ENCODE peak calls at places on chromosomes 13 and 19, in four cellular contexts. One of them, this sample, is unnamed.
A peak's percentile ranks its signal among the peaks of the same experiment; 100 is the strongest.

GRCh38 chr19:5123646-5124045 is 154.7 kb downstream of the KDM4B start:
- DNase-seq in A549: no peak
- DNase-seq in HepG2: no peak
- DNase-seq in GM12878: no peak
- DNase-seq in this sample: no peak

GRCh38 chr19:7370546-7370945 is 21.8 kb downstream of the ARHGEF18 start:
- DNase-seq in GM12878: no peak
- DNase-seq in A549: no peak
- DNase-seq in HepG2: no peak
- DNase-seq in this sample: no peak

GRCh38 chr13:37899753-37900152 is 30.2 kb upstream of the TRPC4 start:
- DNase-seq in GM12878: no peak
- DNase-seq in A549: no peak
- DNase-seq in HepG2: peak; percentile 9
- DNase-seq in this sample: peak; percentile 16

GRCh38 chr13:35690546-35690945 is 214.1 kb upstream of the MAB21L1 start:
- DNase-seq in A549: no peak
- DNase-seq in GM12878: no peak
- DNase-seq in HepG2: no peak
- DNase-seq in this sample: no peak

GRCh38 chr13:95100525-95101121 is 200.6 kb downstream of the ABCC4 start:
- DNase-seq in A549: peak; percentile 66
- DNase-seq in HepG2: peak; percentile 41
- DNase-seq in GM12878: peak; percentile 21
- DNase-seq in this sample: no peak

GRCh38 chr19:40747536-40747935 is 2.7 kb downstream of the ACTMAP start:
- DNase-seq in HepG2: no peak
- DNase-seq in GM12878: no peak
- DNase-seq in A549: no peak
- DNase-seq in this sample: no peak

GRCh38 chr19:23440791-23441190 is 45.5 kb upstream of the ZNF91 start:
- DNase-seq in A549: peak; percentile 8
- DNase-seq in GM12878: no peak
- DNase-seq in HepG2: no peak
- DNase-seq in this sample: peak; percentile 41

GRCh38 chr19:16118489-16119033 is 6.9 kb downstream of the RAB8A start:
- DNase-seq in HepG2: no peak
- DNase-seq in A549: no peak
- DNase-seq in GM12878: peak; percentile 97
- DNase-seq in this sample: no peak

GRCh38 chr19:16429066-16429758 is 42.6 kb downstream of the EPS15L1 start:
- DNase-seq in HepG2: no peak
- DNase-seq in GM12878: no peak
- DNase-seq in A549: no peak
- DNase-seq in this sample: no peak

GRCh38 chr13:71645467-71645866 is 221.5 kb downstream of the DACH1 start:
- DNase-seq in HepG2: no peak
- DNase-seq in A549: no peak
- DNase-seq in GM12878: no peak
- DNase-seq in this sample: no peak

GRCh38 chr13:30346789-30347167 is 39.4 kb upstream of the KATNAL1 start:
- DNase-seq in A549: no peak
- DNase-seq in HepG2: no peak
- DNase-seq in GM12878: no peak
- DNase-seq in this sample: no peak

GRCh38 chr19:2309734-2310362 is 1.9 kb upstream of the LINGO3 start:
- DNase-seq in GM12878: no peak
- DNase-seq in HepG2: no peak
- DNase-seq in A549: no peak
- DNase-seq in this sample: no peak

GRCh38 chr13:113110048-113110851 is 4.7 kb downstream of the F7 start:
- DNase-seq in HepG2: no peak
- DNase-seq in GM12878: no peak
- DNase-seq in A549: no peak
- DNase-seq in this sample: no peak

GRCh38 chr13:105948143-105948542 is 587.3 kb downstream of the EFNB2 start:
- DNase-seq in GM12878: no peak
- DNase-seq in A549: no peak
- DNase-seq in HepG2: no peak
- DNase-seq in this sample: no peak

GRCh38 chr19:17790059-17790780 is 4.7 kb upstream of the B3GNT3 start:
- DNase-seq in A549: no peak
- DNase-seq in GM12878: no peak
- DNase-seq in HepG2: no peak
- DNase-seq in this sample: no peak

GRCh38 chr19:9406798-9407352 is 28.5 kb downstream of the ZNF266 start:
- DNase-seq in A549: peak; percentile 33
- DNase-seq in GM12878: no peak
- DNase-seq in HepG2: no peak
- DNase-seq in this sample: peak; percentile 81

GRCh38 chr19:48372904-48373303 is 8.7 kb downstream of the SYNGR4 start:
- DNase-seq in A549: no peak
- DNase-seq in GM12878: no peak
- DNase-seq in HepG2: no peak
- DNase-seq in this sample: no peak

GRCh38 chr13:42990147-42990990 is 1.7 kb downstream of the EPSTI1 start:
- DNase-seq in A549: no peak
- DNase-seq in GM12878: no peak
- DNase-seq in HepG2: no peak
- DNase-seq in this sample: no peak

GRCh38 chr19:42282810-42283247 is 13.8 kb downstream of the CIC start:
- DNase-seq in A549: no peak
- DNase-seq in GM12878: no peak
- DNase-seq in HepG2: no peak
- DNase-seq in this sample: no peak

GRCh38 chr13:112885782-112886268 is 83.2 kb upstream of the MCF2L start:
- DNase-seq in HepG2: peak; percentile 71
- DNase-seq in GM12878: no peak
- DNase-seq in A549: peak; percentile 20
- DNase-seq in this sample: peak; percentile 53

GRCh38 chr19:29263305-29264080 is 50.5 kb upstream of the UQCRFS1 start:
- DNase-seq in A549: peak; percentile 59
- DNase-seq in GM12878: no peak
- DNase-seq in HepG2: peak; percentile 11
- DNase-seq in this sample: peak; percentile 63

GRCh38 chr13:24644051-24644450 is 36.2 kb upstream of the ATP12A start:
- DNase-seq in HepG2: no peak
- DNase-seq in GM12878: no peak
- DNase-seq in A549: no peak
- DNase-seq in this sample: no peak

GRCh38 chr13:102484329-102484728 is 82.5 kb upstream of the FGF14 start:
- DNase-seq in HepG2: no peak
- DNase-seq in A549: no peak
- DNase-seq in GM12878: no peak
- DNase-seq in this sample: no peak

GRCh38 chr13:60047943-60048342 is 115.8 kb downstream of the DIAPH3 start:
- DNase-seq in A549: no peak
- DNase-seq in HepG2: no peak
- DNase-seq in GM12878: no peak
- DNase-seq in this sample: no peak

GRCh38 chr19:8826371-8826770 is 5.7 kb downstream of the ZNF558 start:
- DNase-seq in GM12878: no peak
- DNase-seq in A549: no peak
- DNase-seq in HepG2: no peak
- DNase-seq in this sample: no peak

GRCh38 chr19:22627526-22627925 is 6.6 kb upstream of the ZNF492 start:
- DNase-seq in GM12878: no peak
- DNase-seq in A549: no peak
- DNase-seq in HepG2: no peak
- DNase-seq in this sample: no peak

GRCh38 chr19:30525383-30525782 is 153.2 kb downstream of the ZNF536 start:
- DNase-seq in HepG2: no peak
- DNase-seq in GM12878: no peak
- DNase-seq in A549: no peak
- DNase-seq in this sample: no peak

GRCh38 chr13:59546178-59546577 is 617.5 kb downstream of the DIAPH3 start:
- DNase-seq in GM12878: no peak
- DNase-seq in HepG2: no peak
- DNase-seq in A549: no peak
- DNase-seq in this sample: no peak

GRCh38 chr13:24905242-24905641 is 141.3 kb downstream of the RNF17 start:
- DNase-seq in GM12878: no peak
- DNase-seq in A549: no peak
- DNase-seq in HepG2: no peak
- DNase-seq in this sample: no peak

GRCh38 chr13:113846639-113847318 is 17.1 kb downstream of the GAS6 start:
- DNase-seq in HepG2: no peak
- DNase-seq in A549: no peak
- DNase-seq in GM12878: no peak
- DNase-seq in this sample: no peak

GRCh38 chr13:32791545-32792172 is 205.4 kb downstream of the PDS5B start:
- DNase-seq in HepG2: peak; percentile 30
- DNase-seq in A549: peak; percentile 2
- DNase-seq in GM12878: peak; percentile 62
- DNase-seq in this sample: no peak

GRCh38 chr13:41224113-41225110 is 30.0 kb upstream of the KBTBD7 start:
- DNase-seq in HepG2: no peak
- DNase-seq in GM12878: no peak
- DNase-seq in A549: no peak
- DNase-seq in this sample: no peak

GRCh38 chr19:3154957-3155736 is 19.3 kb downstream of the GNA15 start:
- DNase-seq in HepG2: peak; percentile 50
- DNase-seq in A549: peak; percentile 75
- DNase-seq in GM12878: peak; percentile 88
- DNase-seq in this sample: peak; percentile 97

GRCh38 chr13:47085346-47085745 is 188.5 kb upstream of the HTR2A start:
- DNase-seq in GM12878: no peak
- DNase-seq in A549: no peak
- DNase-seq in HepG2: no peak
- DNase-seq in this sample: no peak

GRCh38 chr13:98482476-98483444 is 94.1 kb downstream of the STK24 start:
- DNase-seq in HepG2: no peak
- DNase-seq in A549: no peak
- DNase-seq in GM12878: no peak
- DNase-seq in this sample: no peak

GRCh38 chr13:113060557-113061270 is 44.9 kb upstream of the F7 start:
- DNase-seq in GM12878: no peak
- DNase-seq in A549: no peak
- DNase-seq in HepG2: no peak
- DNase-seq in this sample: no peak

GRCh38 chr13:26995159-26995558 is 176.5 kb downstream of the USP12 start:
- DNase-seq in GM12878: no peak
- DNase-seq in HepG2: no peak
- DNase-seq in A549: no peak
- DNase-seq in this sample: no peak

GRCh38 chr19:16527971-16528521 is 14.2 kb downstream of the CHERP start:
- DNase-seq in A549: no peak
- DNase-seq in GM12878: no peak
- DNase-seq in HepG2: no peak
- DNase-seq in this sample: peak; percentile 36

GRCh38 chr19:47102561-47103135 is 10.9 kb downstream of the ZC3H4 start:
- DNase-seq in HepG2: no peak
- DNase-seq in GM12878: no peak
- DNase-seq in A549: no peak
- DNase-seq in this sample: peak; percentile 7

GRCh38 chr19:32858559-32858958 is 11.0 kb downstream of the SLC7A9 start:
- DNase-seq in HepG2: no peak
- DNase-seq in GM12878: no peak
- DNase-seq in A549: no peak
- DNase-seq in this sample: no peak

DNA sequence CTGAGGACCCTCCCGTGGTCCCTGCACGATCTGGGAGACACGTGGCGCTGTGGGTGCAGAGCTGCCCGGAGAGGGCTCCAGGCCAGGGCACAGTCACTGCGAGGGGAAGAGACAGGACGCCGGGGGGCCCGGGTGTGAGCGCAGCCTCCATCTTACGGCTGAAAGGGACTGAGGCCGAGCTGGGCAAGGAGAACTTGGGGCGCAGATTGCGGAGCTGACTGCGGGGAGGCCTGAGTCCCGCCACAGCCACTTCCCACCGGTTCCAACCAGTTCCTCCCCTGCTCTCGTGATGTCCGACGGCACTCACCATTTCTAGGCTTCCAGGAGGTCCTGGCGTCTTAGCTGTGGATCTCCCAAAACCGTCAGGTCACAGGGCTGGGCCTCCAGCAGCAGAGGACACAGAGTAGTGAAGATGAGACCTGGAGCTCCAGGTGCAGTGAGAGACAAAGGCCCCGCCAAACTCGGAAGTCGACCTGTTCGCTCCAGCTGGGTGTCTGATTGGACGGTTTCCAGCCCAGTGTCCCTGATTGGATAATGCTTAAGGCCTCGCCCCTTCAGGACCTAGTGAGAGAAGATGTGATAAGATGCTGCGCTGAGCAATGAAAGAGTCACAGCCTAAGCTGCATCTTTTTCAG is 4.8 kb upstream of the ZNF253 start:
- DNase-seq in HepG2: no peak
- DNase-seq in GM12878: no peak
- DNase-seq in A549: no peak
- DNase-seq in this sample: peak; percentile 16
- TF ChIP-seq CEBPB in HepG2: no peak
- TF ChIP-seq CEBPB in GM12878: no peak
- TF ChIP-seq CEBPB in A549: no peak
- TF ChIP-seq CEBPB in this sample: no peak

GRCh38 chr13:110232146-110232545 is 74.8 kb downstream of the COL4A1 start:
- DNase-seq in HepG2: no peak
- DNase-seq in A549: no peak
- DNase-seq in GM12878: no peak
- DNase-seq in this sample: no peak
- TF ChIP-seq MYC in HepG2: no peak
- TF ChIP-seq MYC in A549: no peak
- TF ChIP-seq MYC in GM12878: no peak
- TF ChIP-seq MYC in this sample: no peak

DNA sequence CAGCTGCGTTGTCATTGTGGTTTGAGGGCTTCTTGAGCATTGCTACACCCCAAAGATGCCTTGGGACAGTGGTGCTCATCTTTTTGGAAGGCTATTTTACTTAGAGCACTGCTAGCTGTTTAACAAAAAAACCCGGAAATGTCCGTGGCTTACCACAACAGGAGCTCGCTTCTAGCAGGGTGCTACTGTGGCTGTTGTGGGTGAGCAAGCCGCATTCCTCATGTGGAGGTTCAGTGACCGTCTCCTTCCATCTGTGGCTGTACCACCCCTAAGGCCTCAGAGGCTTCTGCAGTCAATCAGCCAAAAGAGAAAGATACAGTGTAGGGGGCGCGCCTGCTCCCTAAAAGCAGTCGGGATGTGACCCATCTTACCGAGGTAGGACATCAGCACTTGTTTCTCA is 1004.2 kb downstream of the UQCRFS1 start:
- DNase-seq in HepG2: no peak
- DNase-seq in A549: no peak
- DNase-seq in GM12878: no peak
- DNase-seq in this sample: no peak
- TF ChIP-seq CEBPB in HepG2: no peak
- TF ChIP-seq CEBPB in A549: no peak
- TF ChIP-seq CEBPB in GM12878: no peak
- TF ChIP-seq CEBPB in this sample: no peak

DNA sequence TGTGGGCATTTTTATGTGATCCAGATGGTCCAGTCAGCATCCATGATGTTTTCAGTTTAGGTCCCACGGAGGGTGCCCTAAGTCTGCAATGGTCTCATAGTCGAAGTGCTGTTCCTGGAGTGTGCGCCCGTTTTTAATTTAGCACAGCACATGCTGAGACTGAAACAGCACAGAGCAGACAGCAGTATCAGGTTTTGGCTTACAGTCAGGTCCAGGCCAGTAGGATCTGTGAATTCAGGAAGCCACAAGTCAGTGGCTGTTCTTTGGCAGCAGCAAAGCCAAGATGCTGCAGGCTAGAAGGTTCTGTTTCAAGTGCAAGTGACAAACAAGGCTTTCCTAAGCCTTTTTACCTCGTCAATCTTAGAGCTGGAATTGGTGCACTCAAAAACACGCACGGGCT is 18.3 kb downstream of the FBXO27 start:
- DNase-seq in A549: no peak
- DNase-seq in GM12878: no peak
- DNase-seq in HepG2: no peak
- DNase-seq in this sample: no peak
- TF ChIP-seq MYC in A549: no peak
- TF ChIP-seq MYC in GM12878: no peak
- TF ChIP-seq MYC in HepG2: no peak
- TF ChIP-seq MYC in this sample: no peak